ENCODE peak calls at places on chromosomes 4 and X, in six cellular contexts. K is psoas muscle; U is ACHN; F is amygdala; J is KBM-7; B is stimulated activated naive CD8-positive, alpha-beta T cell treated with anti-CD3 and anti-CD28 coated beads, Interleukin-15, Interleukin-2, amounts not matched to agents 100 U/mL and 50 U/mL, for 24 hours. Y is an unnamed sample.

GRCh38 chr4:185358514-185359433 is 37.0 kb downstream of the LRP2BP start:
- DNase-seq in U (no peak), K (no peak), B (no peak), J (no peak), F (no peak), Y (peak; percentile 22)

GRCh38 chrX:69618803-69619202 is 2.9 kb downstream of the EDA start:
- DNase-seq in U (peak; percentile 4), B (no peak), K (no peak), J (peak; percentile 57), F (peak; percentile 1), Y (peak; percentile 9)

GRCh38 chrX:153412746-153413720 is 1.8 kb downstream of the ZFP92 start:
- DNase-seq in U (peak; percentile 2), F (no peak), J (no peak), B (no peak), K (no peak), Y (no peak)

GRCh38 chr4:67152976-67153375 is 392.3 kb downstream of the CENPC start:
- DNase-seq in F (no peak), K (no peak), J (no peak), B (no peak), U (no peak), Y (no peak)

GRCh38 chr4:8831221-8832129 is 40.2 kb downstream of the HMX1 start:
- DNase-seq in K (no peak), B (no peak), F (no peak), J (no peak), U (no peak), Y (no peak)

GRCh38 chr4:13289391-13289790 is 194.7 kb downstream of the RAB28 start:
- DNase-seq in F (no peak), U (no peak), J (no peak), B (no peak), K (no peak), Y (no peak)

GRCh38 chrX:15515931-15516330 is 15.3 kb downstream of the BMX start:
- DNase-seq in U (no peak), K (no peak), F (no peak), B (no peak), J (peak; percentile 80), Y (no peak)

GRCh38 chr4:6885953-6886557 is 23.6 kb upstream of the TBC1D14 start:
- DNase-seq in K (peak; percentile 72), J (peak; percentile 70), B (no peak), F (peak; percentile 77), U (peak; percentile 54), Y (peak; percentile 79)

GRCh38 chr4:6337331-6337935 is 67.8 kb downstream of the WFS1 start:
- DNase-seq in F (no peak), K (no peak), J (no peak), B (no peak), U (no peak), Y (no peak)

GRCh38 chr4:156968479-156968984 is 3.1 kb downstream of the PDGFC start:
- DNase-seq in J (peak; percentile 95), B (peak; percentile 27), U (peak; percentile 77), K (peak; percentile 33), F (no peak), Y (peak; percentile 64)

GRCh38 chrX:100647739-100648138 is 3.7 kb downstream of the SRPX2 start:
- DNase-seq in B (no peak), F (no peak), J (no peak), U (no peak), K (no peak), Y (no peak)

GRCh38 chr4:94577136-94577535 is 125.4 kb downstream of the PDLIM5 start:
- DNase-seq in J (no peak), U (no peak), K (no peak), F (peak; percentile 56), B (no peak), Y (peak; percentile 55)

GRCh38 chr4:19262467-19262866 is 989.2 kb upstream of the SLIT2 start:
- DNase-seq in K (no peak), J (no peak), F (no peak), U (no peak), B (no peak), Y (no peak)

GRCh38 chr4:111475001-111475400 is 670.3 kb upstream of the FAM241A start:
- DNase-seq in J (peak; percentile 15), B (no peak), K (no peak), U (peak; percentile 38), F (no peak), Y (peak; percentile 22)

GRCh38 chr4:143554728-143555597 is 41.5 kb downstream of the SMARCA5 start:
- DNase-seq in J (no peak), K (no peak), F (no peak), U (no peak), B (no peak), Y (no peak)

GRCh38 chr4:24278693-24279092 is 305.7 kb downstream of the DHX15 start:
- DNase-seq in K (no peak), F (no peak), J (no peak), U (no peak), B (no peak), Y (no peak)

GRCh38 chr4:107130157-107130556 is 94.0 kb upstream of the DKK2 start:
- DNase-seq in U (no peak), K (no peak), B (no peak), F (no peak), J (no peak), Y (no peak)

GRCh38 chr4:42995343-42995944 is 102.9 kb downstream of the GRXCR1 start:
- DNase-seq in B (no peak), U (peak; percentile 24), J (peak; percentile 31), K (no peak), F (no peak), Y (peak; percentile 29)

GRCh38 chr4:143742834-143743233 is 42.4 kb upstream of the FREM3 start:
- DNase-seq in U (no peak), K (no peak), B (no peak), J (no peak), F (no peak), Y (no peak)

GRCh38 chr4:152735302-152735917 is 44.1 kb downstream of the TIGD4 start:
- DNase-seq in F (no peak), J (peak; percentile 43), K (no peak), U (peak; percentile 26), B (no peak), Y (peak; percentile 39)

GRCh38 chr4:124423160-124423559 is 289.4 kb downstream of the ANKRD50 start:
- DNase-seq in U (no peak), B (no peak), F (no peak), K (no peak), J (no peak), Y (no peak)